ENCODE peak calls at places on chromosome 9, in five cellular contexts. Q, K, C, M and B are unnamed samples.

GRCh38 chr9:93138171-93138764 is 4.2 kb upstream of the NINJ1 start:
- DNase-seq in Q (no peak), K (no peak), C (no peak), M (no peak), B (no peak)

GRCh38 chr9:12815895-12816294 is 41.1 kb downstream of the LURAP1L start:
- DNase-seq in Q (peak; percentile 31), K (no peak), C (no peak), M (no peak), B (no peak)

GRCh38 chr9:90881648-90882047 is 80.0 kb downstream of the SYK start:
- DNase-seq in Q (peak; percentile 15), K (no peak), C (no peak), M (no peak), B (no peak)

GRCh38 chr9:100104314-100104713 is 5.3 kb downstream of the INVS start:
- DNase-seq in Q (peak; percentile 50), K (no peak), C (no peak), M (no peak), B (peak; percentile 73)

GRCh38 chr9:124202447-124202971 is 55.2 kb upstream of the NEK6 start:
- DNase-seq in Q (no peak), K (peak; percentile 46), C (peak; percentile 51), M (no peak), B (no peak)

GRCh38 chr9:21110708-21111576 is 30.7 kb downstream of the IFNW1 start:
- DNase-seq in Q (peak; percentile 68), K (no peak), C (no peak), M (peak; percentile 25), B (peak; percentile 52)

GRCh38 chr9:76321185-76321828 is 72.9 kb downstream of the RFK start:
- DNase-seq in Q (peak; percentile 43), K (no peak), C (no peak), M (no peak), B (no peak)

GRCh38 chr9:96009690-96010477 is 134.4 kb downstream of the ERCC6L2 start:
- DNase-seq in Q (no peak), K (no peak), C (no peak), M (no peak), B (peak; percentile 14)

GRCh38 chr9:73104342-73104741 is 47.3 kb upstream of the ANXA1 start:
- DNase-seq in Q (no peak), K (no peak), C (no peak), M (no peak), B (no peak)

GRCh38 chr9:136671646-136672430 is 9.1 kb downstream of the EGFL7 start:
- DNase-seq in Q (peak; percentile 59), K (no peak), C (no peak), M (no peak), B (no peak)

GRCh38 chr9:81600631-81601030 is 88.7 kb downstream of the TLE1 start:
- DNase-seq in Q (no peak), K (no peak), C (no peak), M (no peak), B (no peak)

GRCh38 chr9:86602715-86603114 is 248.5 kb upstream of the TUT7 start:
- DNase-seq in Q (peak; percentile 25), K (no peak), C (no peak), M (no peak), B (no peak)

GRCh38 chr9:22529426-22530199 is 83.0 kb downstream of the DMRTA1 start:
- DNase-seq in Q (peak; percentile 48), K (no peak), C (no peak), M (no peak), B (peak; percentile 45)

GRCh38 chr9:107637421-107638420 is 148.2 kb upstream of the KLF4 start:
- DNase-seq in Q (peak; percentile 98), K (peak; percentile 68), C (peak; percentile 88), M (peak; percentile 61), B (peak; percentile 50)

GRCh38 chr9:14865206-14865605 is 45.0 kb downstream of the FREM1 start:
- DNase-seq in Q (no peak), K (no peak), C (no peak), M (no peak), B (no peak)

GRCh38 chr9:35277171-35277520 is 115.3 kb downstream of the UNC13B start:
- DNase-seq in Q (no peak), K (no peak), C (no peak), M (no peak), B (no peak)

GRCh38 chr9:107280543-107280942 is 2.5 kb upstream of the RAD23B start:
- DNase-seq in Q (peak; percentile 69), K (no peak), C (no peak), M (no peak), B (peak; percentile 93)

GRCh38 chr9:131500939-131501541 is 1.7 kb upstream of the POMT1 start:
- DNase-seq in Q (peak; percentile 84), K (no peak), C (no peak), M (no peak), B (peak; percentile 90)

GRCh38 chr9:70998962-70999361 is 122.5 kb downstream of the TRPM3 start:
- DNase-seq in Q (peak; percentile 45), K (no peak), C (no peak), M (no peak), B (no peak)

GRCh38 chr9:38027714-38028113 is 41.3 kb downstream of the SHB start:
- DNase-seq in Q (no peak), K (no peak), C (no peak), M (no peak), B (no peak)

GRCh38 chr9:126719677-126720435 is 85.0 kb upstream of the ZBTB43 start:
- DNase-seq in Q (peak; percentile 36), K (peak; percentile 53), C (peak; percentile 66), M (peak; percentile 36), B (peak; percentile 72)

GRCh38 chr9:21608200-21608599 is 126.1 kb upstream of the IFNE start:
- DNase-seq in Q (peak; percentile 29), K (no peak), C (no peak), M (no peak), B (no peak)

GRCh38 chr9:4714266-4715016 is 26.6 kb downstream of the AK3 start:
- DNase-seq in Q (peak; percentile 47), K (no peak), C (no peak), M (no peak), B (peak; percentile 28)

GRCh38 chr9:126474786-126475485 is 138.8 kb upstream of the LMX1B start:
- DNase-seq in Q (peak; percentile 95), K (no peak), C (no peak), M (no peak), B (no peak)

GRCh38 chr9:684950-685340 is 156.6 kb upstream of the DMRT1 start:
- DNase-seq in Q (peak; percentile 92), K (no peak), C (no peak), M (no peak), B (peak; percentile 87)
- H3K4me3 ChIP-seq in Q (peak overlapping the region; percentile 71), K (no peak overlapping the region), C (no peak overlapping the region), M (peak overlapping the region; percentile 7), B (peak overlapping the region; percentile 59)

DNA sequence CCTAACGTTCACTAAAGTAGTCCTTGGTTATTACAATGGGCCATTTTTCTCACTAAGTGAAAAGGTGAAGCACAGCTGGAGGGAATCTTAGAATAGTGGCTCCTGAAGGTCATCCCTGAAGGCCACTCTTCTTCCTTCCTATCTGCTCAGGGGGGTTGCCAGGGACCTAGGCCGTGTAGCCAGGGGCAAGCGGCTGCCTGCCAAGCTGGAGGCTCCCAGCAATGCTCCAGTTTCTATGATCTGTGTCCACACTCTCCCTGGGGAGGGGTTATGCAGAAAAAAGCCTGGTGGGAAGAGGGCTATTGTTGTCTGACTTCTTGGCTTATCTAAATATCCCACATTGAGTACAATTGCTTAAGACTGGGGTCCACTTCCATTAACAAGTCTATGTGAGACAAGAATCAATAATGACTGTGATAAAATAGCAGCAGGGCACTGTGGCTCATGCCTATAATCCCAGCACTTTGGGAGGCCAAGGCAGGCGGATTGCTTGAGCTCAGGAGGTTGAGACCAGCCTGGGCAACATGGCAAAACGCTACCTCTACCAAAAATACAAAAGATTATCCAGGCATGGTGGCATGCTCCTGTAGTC is 3.8 kb downstream of the NMRK1 start:
- DNase-seq in Q (no peak), K (no peak), C (no peak), M (no peak), B (no peak)
- H3K27ac ChIP-seq in Q (no peak overlapping the region), K (peak overlapping the region; percentile 70), C (peak overlapping the region; percentile 50), M (peak overlapping the region; percentile 76), B (no peak overlapping the region)

GRCh38 chr9:33137271-33137670 is 29.9 kb downstream of the B4GALT1 start:
- DNase-seq in Q (no peak), K (no peak), C (no peak), M (no peak), B (no peak)
- H3K4me1 ChIP-seq in Q (peaks cover 41% of the 10 kb centered on the region), K (peaks cover 92% of the 10 kb centered on the region), C (peaks cover 100% of the 10 kb centered on the region), M (peaks cover 8% of the 10 kb centered on the region), B (peaks cover 17% of the 10 kb centered on the region)

GRCh38 chr9:111356567-111357244 is 26.7 kb upstream of the OR2K2 start:
- DNase-seq in Q (peak; percentile 91), K (no peak), C (no peak), M (no peak), B (peak; percentile 87)
- H3K4me3 ChIP-seq in Q (peak overlapping the region; percentile 72), K (peak overlapping the region; percentile 6), C (no peak overlapping the region), M (no peak overlapping the region), B (peak overlapping the region; percentile 14)

DNA sequence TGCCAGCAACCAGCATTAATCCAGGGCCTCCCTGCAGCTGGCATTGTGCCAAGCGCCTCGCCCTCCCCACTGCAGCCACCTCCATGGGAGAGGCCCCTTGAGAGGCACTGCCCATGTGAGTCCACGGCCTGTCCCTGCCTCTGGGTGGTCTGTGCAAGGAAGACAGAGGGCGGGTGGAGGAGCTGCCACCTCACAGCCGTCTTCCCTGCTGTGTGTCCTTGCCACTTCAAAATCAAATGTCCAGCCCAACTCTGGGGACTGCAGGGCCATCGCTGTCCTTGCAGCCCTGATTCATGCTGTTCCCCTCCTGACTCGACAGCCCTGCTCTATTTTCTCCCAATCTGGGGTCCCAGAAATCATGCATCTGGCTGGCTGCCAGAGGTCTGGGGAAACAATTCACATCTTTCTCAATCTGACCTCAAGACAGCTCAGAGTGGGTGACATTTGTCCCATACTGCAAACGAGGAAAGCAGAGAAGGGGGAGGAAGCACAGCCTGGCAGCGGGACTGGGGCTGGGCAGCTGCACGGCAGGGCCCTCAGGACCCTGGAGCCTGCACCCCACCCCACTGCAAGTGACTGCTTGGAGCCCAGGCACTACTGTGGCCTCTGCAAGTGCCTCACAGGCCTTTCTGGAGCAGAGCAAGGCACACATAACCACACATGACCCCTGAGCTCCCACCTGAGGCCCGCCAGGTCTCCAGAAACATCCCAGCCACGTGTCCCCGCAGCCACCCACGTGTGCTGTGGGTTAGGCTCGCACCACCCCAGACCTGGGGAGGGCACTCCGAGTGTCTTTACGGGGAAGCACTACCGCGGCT is 15.8 kb downstream of the BRD3OS start:
- DNase-seq in Q (no peak), K (peak; percentile 55), C (no peak), M (no peak), B (no peak)
- H3K27ac ChIP-seq in Q (no peak overlapping the region), K (no peak overlapping the region), C (no peak overlapping the region), M (no peak overlapping the region), B (no peak overlapping the region)

DNA sequence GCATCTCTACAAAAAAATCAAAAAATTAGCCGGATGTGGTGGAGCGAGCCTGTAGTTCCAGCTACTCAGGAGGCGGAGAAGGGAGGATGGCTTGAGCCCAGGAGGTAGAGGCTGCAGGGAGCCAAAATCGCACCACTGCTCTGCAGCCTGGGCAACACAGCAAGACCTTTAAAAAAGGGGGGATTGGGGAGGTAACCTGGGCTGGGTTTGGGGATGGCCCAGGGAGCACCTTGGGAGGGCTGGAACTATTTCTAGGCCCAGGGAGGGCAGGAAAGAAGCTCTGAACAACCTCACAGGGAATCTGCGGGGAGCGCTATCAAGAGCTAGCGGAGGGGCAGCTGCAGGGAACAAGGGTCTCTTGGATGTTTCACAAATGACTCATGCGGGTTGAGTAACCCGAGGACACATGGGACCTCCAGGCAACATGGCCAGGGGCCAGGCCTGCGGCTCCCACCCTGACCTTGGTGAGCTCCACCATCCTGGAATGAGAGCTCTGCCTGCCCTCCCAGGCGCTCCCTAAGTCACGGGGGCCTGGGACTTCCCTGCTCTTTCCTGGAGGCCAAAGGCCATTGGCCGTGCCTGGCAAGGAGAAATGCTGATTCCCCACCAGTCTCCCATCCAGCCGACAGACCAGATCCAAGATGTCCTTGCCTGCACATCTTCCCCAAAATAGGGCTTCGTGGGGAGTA is 23.4 kb downstream of the SARDH start:
- DNase-seq in Q (no peak), K (no peak), C (peak; percentile 78), M (no peak), B (no peak)
- H3K4me1 ChIP-seq in Q (no peaks in the 10 kb centered on the region), K (peaks cover 4% of the 10 kb centered on the region), C (peaks cover 31% of the 10 kb centered on the region), M (no peaks in the 10 kb centered on the region), B (no peaks in the 10 kb centered on the region)